ENCODE peak calls at places on chromosomes 7 and 10, in nine cellular contexts. T is breast epithelium, R is astrocyte of the spinal cord, J is Caco-2, A is astrocyte of the cerebellum, D is kidney, C is uterus, X is PC-9, N is left ventricle myocardium inferior. Y is an unnamed sample.

GRCh38 chr10:126932516-126932915 is 27.3 kb downstream of the DOCK1 start:
- DNase-seq in C (no peak), D (no peak), T (no peak), R (no peak), X (no peak), N (no peak), A (no peak), J (no peak), Y (no peak)

GRCh38 chr10:53624722-53625121 is 852.1 kb upstream of the MBL2 start:
- DNase-seq in N (no peak), R (no peak), C (no peak), T (no peak), A (no peak), D (no peak), X (no peak), J (no peak), Y (no peak)

GRCh38 chr7:150973571-150974451 is 4.3 kb downstream of the KCNH2 start:
- DNase-seq in J (no peak), T (no peak), D (no peak), C (peak; percentile 32), A (no peak), N (no peak), R (no peak), X (no peak), Y (no peak)

GRCh38 chr10:1230592-1231275 is 174.5 kb downstream of the WDR37 start:
- DNase-seq in R (no peak), X (no peak), A (no peak), J (no peak), D (no peak), T (no peak), C (no peak), N (no peak), Y (no peak)

GRCh38 chr7:50212016-50212325 is 92.5 kb upstream of the IKZF1 start:
- DNase-seq in J (no peak), N (no peak), X (no peak), T (no peak), C (no peak), A (no peak), D (peak; percentile 66), R (no peak), Y (no peak)

GRCh38 chr10:129756912-129757861 is 206.9 kb downstream of the EBF3 start:
- DNase-seq in T (peak; percentile 61), X (no peak), A (peak; percentile 26), J (no peak), C (peak; percentile 21), D (peak; percentile 70), N (no peak), R (no peak), Y (no peak)

GRCh38 chr10:96585726-96586418 is 940 bp downstream of the TM9SF3 start:
- DNase-seq in D (no peak), R (no peak), T (no peak), J (no peak), X (no peak), C (no peak), N (no peak), A (no peak), Y (no peak)

GRCh38 chr10:12921163-12921562 is 80.3 kb downstream of the CCDC3 start:
- DNase-seq in R (no peak), D (no peak), N (no peak), T (no peak), C (no peak), X (no peak), A (no peak), J (no peak), Y (no peak)

GRCh38 chr7:115825736-115826135 is 204.8 kb downstream of the TFEC start:
- DNase-seq in A (no peak), N (no peak), J (no peak), D (no peak), X (no peak), T (no peak), C (no peak), R (peak; percentile 36), Y (no peak)

GRCh38 chr7:69510114-69510513 is 88.2 kb upstream of the AUTS2 start:
- DNase-seq in A (no peak), D (no peak), T (no peak), N (no peak), R (no peak), X (no peak), C (no peak), J (no peak), Y (no peak)

GRCh38 chr7:156577645-156578577 is 62.7 kb upstream of the RNF32 start:
- DNase-seq in C (no peak), J (no peak), D (no peak), X (no peak), T (no peak), N (no peak), R (no peak), A (no peak), Y (no peak)

GRCh38 chr7:156616269-156617202 is 24.0 kb upstream of the RNF32 start:
- DNase-seq in X (no peak), T (no peak), A (no peak), C (no peak), J (no peak), D (peak; percentile 67), R (peak; percentile 15), N (no peak), Y (no peak)

GRCh38 chr10:79295593-79295992 is 51.7 kb upstream of the PPIF start:
- DNase-seq in J (no peak), T (no peak), C (no peak), X (no peak), R (no peak), D (no peak), A (no peak), N (no peak), Y (no peak)

GRCh38 chr10:79066460-79067240 is 2.1 kb upstream of the ZMIZ1 start:
- DNase-seq in D (peak; percentile 55), N (no peak), T (no peak), J (peak; percentile 89), X (peak; percentile 36), R (peak; percentile 36), C (no peak), A (no peak), Y (no peak)

GRCh38 chr10:75398630-75399460 is 2.7 kb downstream of the ZNF503 start:
- DNase-seq in D (peak; percentile 81), C (peak; percentile 68), X (no peak), A (no peak), N (peak; percentile 38), T (no peak), J (no peak), R (peak; percentile 46), Y (no peak)

DNA sequence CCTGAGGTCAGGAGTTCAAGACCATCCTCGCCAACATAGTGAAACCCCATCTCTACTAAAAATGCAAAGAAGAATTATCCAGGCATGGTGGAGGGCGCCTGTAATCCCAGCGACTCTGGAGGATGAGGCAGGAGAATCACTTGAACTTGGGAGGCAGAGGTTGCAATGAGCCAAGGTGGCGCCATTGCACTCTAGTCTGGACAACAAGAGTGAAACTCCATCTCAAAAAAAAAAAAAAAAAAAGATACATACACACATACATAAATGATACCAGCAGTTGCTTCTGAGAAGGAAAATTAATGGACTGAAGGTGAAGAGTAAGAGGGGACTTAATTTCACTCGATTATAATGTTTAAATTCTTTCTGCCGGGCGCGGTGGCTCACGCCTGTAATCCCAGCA is 40.2 kb upstream of the PAX2 start:
- DNase-seq in N (no peak), J (no peak), X (no peak), R (no peak), D (no peak), C (no peak), T (no peak), A (no peak), Y (no peak)
- TF ChIP-seq CTCF in N (no peak), J (no peak), X (no peak), R (no peak), D (no peak), C (no peak), T (no peak), A (no peak), Y (peak; percentile 13)

GRCh38 chr7:91264924-91265681 is 870 bp downstream of the FZD1 start:
- DNase-seq in X (peak; percentile 58), A (peak; percentile 45), J (no peak), N (peak; percentile 56), R (peak; percentile 81), D (peak; percentile 84), T (peak; percentile 37), C (peak; percentile 38), Y (no peak)

GRCh38 chr7:91266931-91267557 is 2.8 kb downstream of the FZD1 start:
- DNase-seq in D (peak; percentile 69), J (no peak), R (no peak), A (no peak), N (no peak), X (no peak), C (no peak), T (no peak), Y (no peak)

GRCh38 chr7:91266067-91266930 is 2.1 kb downstream of the FZD1 start:
- DNase-seq in J (no peak), D (peak; percentile 80), C (peak; percentile 24), X (no peak), R (no peak), T (peak; percentile 43), N (peak; percentile 25), A (no peak), Y (no peak)

GRCh38 chr7:91265693-91266066 is 1.4 kb downstream of the FZD1 start:
- DNase-seq in C (no peak), X (peak; percentile 15), A (no peak), T (no peak), R (peak; percentile 38), J (no peak), D (peak; percentile 79), N (no peak), Y (no peak)

GRCh38 chr7:91267558-91267955 is 3.3 kb downstream of the FZD1 start:
- DNase-seq in X (no peak), C (no peak), N (no peak), T (no peak), D (no peak), A (peak; percentile 94), R (peak; percentile 80), J (no peak), Y (no peak)
- H3K4me3 ChIP-seq in X (no peak overlapping the region), C (peak overlapping the region; percentile 15), N (peak overlapping the region; percentile 77), T (peak overlapping the region; percentile 94), D (peak overlapping the region; percentile 83), A (peak overlapping the region; percentile 59), R (peak overlapping the region; percentile 69), J (no peak overlapping the region), Y (no peak overlapping the region)

GRCh38 chr7:107966701-107967100 is 36.3 kb downstream of the LAMB1 start:
- DNase-seq in D (no peak), R (peak; percentile 89), X (peak; percentile 68), T (no peak), A (peak; percentile 47), C (no peak), N (peak; percentile 41), J (peak; percentile 55), Y (no peak)
- TF ChIP-seq CTCF in D (no peak), R (peak; percentile 5), X (no peak), T (no peak), A (peak; percentile 6), C (no peak), N (peak; percentile 52), J (no peak), Y (no peak)

DNA sequence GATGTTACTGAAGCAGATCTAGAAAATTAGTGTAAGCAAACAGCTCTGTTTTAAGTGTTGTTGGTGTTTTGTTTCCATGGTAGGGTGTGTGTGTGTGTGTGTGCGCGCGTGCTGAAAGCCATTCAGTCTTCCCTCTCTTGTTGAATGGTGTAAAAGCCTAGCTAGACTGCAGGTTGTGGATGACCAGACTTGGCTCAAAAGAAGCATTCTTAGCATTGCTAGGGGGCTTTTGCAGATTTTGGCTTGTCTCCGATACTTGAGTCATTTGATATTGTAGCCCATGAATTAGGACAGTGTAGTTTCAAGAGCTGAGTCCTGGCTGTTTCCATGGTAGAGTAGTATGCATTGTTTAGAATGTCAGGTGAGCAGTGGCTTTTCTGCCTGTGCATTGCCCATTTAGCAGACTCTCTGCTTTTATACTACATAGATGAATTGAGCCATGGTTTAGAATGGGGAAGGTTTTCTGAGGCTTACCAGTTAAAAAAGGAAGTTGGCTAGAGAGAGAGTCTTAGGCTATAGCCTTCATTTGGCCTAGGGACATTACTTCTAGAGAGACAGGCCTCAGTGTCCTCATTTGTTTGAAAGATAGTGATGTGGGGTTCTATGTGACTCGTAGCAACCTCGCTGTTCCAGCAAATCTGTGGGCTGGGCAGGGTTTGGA is 99.2 kb downstream of the SND1 start:
- DNase-seq in C (no peak), D (no peak), N (no peak), T (no peak), R (peak; percentile 89), A (peak; percentile 98), X (no peak), J (no peak), Y (no peak)
- H3K4me3 ChIP-seq in C (no peak overlapping the region), D (no peak overlapping the region), N (no peak overlapping the region), T (no peak overlapping the region), R (no peak overlapping the region), A (no peak overlapping the region), X (no peak overlapping the region), J (no peak overlapping the region), Y (no peak overlapping the region)